ENCODE peak calls at places on chromosomes 3 and 15, in ten cellular contexts. One of them, this sample, is unnamed.

GRCh38 chr3:189630667-189631372 is 369 bp upstream of the TP63 start:
- DNase-seq in Calu3: no peak
- DNase-seq in posterior vena cava: no peak
- DNase-seq in H7: no peak
- DNase-seq in fibroblast of the aortic adventitia: no peak
- DNase-seq in T-helper 9 cell: no peak
- DNase-seq in choroid plexus epithelial cell: peak; percentile 44
- DNase-seq in activated CD4-positive, alpha-beta T cell treated with anti-CD3 and anti-CD28 coated beads, Interleukin-2, amount 50 U/mL, for 1 hour: no peak
- DNase-seq in globus pallidus: no peak
- DNase-seq in GM10248: peak; percentile 29
- DNase-seq in this sample: no peak

GRCh38 chr3:69925506-69925905 is 74.0 kb upstream of the SAMMSON start:
- DNase-seq in Calu3: no peak
- DNase-seq in posterior vena cava: no peak
- DNase-seq in H7: no peak
- DNase-seq in fibroblast of the aortic adventitia: peak; percentile 3
- DNase-seq in T-helper 9 cell: no peak
- DNase-seq in choroid plexus epithelial cell: peak; percentile 77
- DNase-seq in activated CD4-positive, alpha-beta T cell treated with anti-CD3 and anti-CD28 coated beads, Interleukin-2, amount 50 U/mL, for 1 hour: no peak
- DNase-seq in globus pallidus: no peak
- DNase-seq in GM10248: no peak
- DNase-seq in this sample: no peak

GRCh38 chr3:120555661-120556509 is 40.3 kb upstream of the NDUFB4 start:
- DNase-seq in Calu3: no peak
- DNase-seq in posterior vena cava: no peak
- DNase-seq in H7: no peak
- DNase-seq in fibroblast of the aortic adventitia: no peak
- DNase-seq in T-helper 9 cell: no peak
- DNase-seq in choroid plexus epithelial cell: no peak
- DNase-seq in activated CD4-positive, alpha-beta T cell treated with anti-CD3 and anti-CD28 coated beads, Interleukin-2, amount 50 U/mL, for 1 hour: no peak
- DNase-seq in globus pallidus: no peak
- DNase-seq in GM10248: no peak
- DNase-seq in this sample: no peak

GRCh38 chr15:92801774-92802464 is 98.2 kb upstream of the CHD2 start:
- DNase-seq in Calu3: peak; percentile 34
- DNase-seq in posterior vena cava: peak; percentile 88
- DNase-seq in H7: no peak
- DNase-seq in fibroblast of the aortic adventitia: peak; percentile 97
- DNase-seq in T-helper 9 cell: no peak
- DNase-seq in choroid plexus epithelial cell: peak; percentile 79
- DNase-seq in activated CD4-positive, alpha-beta T cell treated with anti-CD3 and anti-CD28 coated beads, Interleukin-2, amount 50 U/mL, for 1 hour: no peak
- DNase-seq in globus pallidus: no peak
- DNase-seq in GM10248: no peak
- DNase-seq in this sample: no peak

GRCh38 chr3:115108614-115109013 is 38.5 kb downstream of the ZBTB20 start:
- DNase-seq in Calu3: no peak
- DNase-seq in posterior vena cava: no peak
- DNase-seq in H7: no peak
- DNase-seq in fibroblast of the aortic adventitia: no peak
- DNase-seq in T-helper 9 cell: no peak
- DNase-seq in choroid plexus epithelial cell: no peak
- DNase-seq in activated CD4-positive, alpha-beta T cell treated with anti-CD3 and anti-CD28 coated beads, Interleukin-2, amount 50 U/mL, for 1 hour: no peak
- DNase-seq in globus pallidus: no peak
- DNase-seq in GM10248: no peak
- DNase-seq in this sample: no peak

GRCh38 chr3:116238863-116239262 is 206.4 kb downstream of the LSAMP start:
- DNase-seq in Calu3: no peak
- DNase-seq in posterior vena cava: no peak
- DNase-seq in H7: no peak
- DNase-seq in fibroblast of the aortic adventitia: no peak
- DNase-seq in T-helper 9 cell: no peak
- DNase-seq in choroid plexus epithelial cell: no peak
- DNase-seq in activated CD4-positive, alpha-beta T cell treated with anti-CD3 and anti-CD28 coated beads, Interleukin-2, amount 50 U/mL, for 1 hour: no peak
- DNase-seq in globus pallidus: no peak
- DNase-seq in GM10248: no peak
- DNase-seq in this sample: no peak

GRCh38 chr15:31297880-31298456 is 28.7 kb upstream of the KLF13 start:
- DNase-seq in Calu3: no peak
- DNase-seq in posterior vena cava: peak; percentile 42
- DNase-seq in H7: no peak
- DNase-seq in fibroblast of the aortic adventitia: no peak
- DNase-seq in T-helper 9 cell: no peak
- DNase-seq in choroid plexus epithelial cell: no peak
- DNase-seq in activated CD4-positive, alpha-beta T cell treated with anti-CD3 and anti-CD28 coated beads, Interleukin-2, amount 50 U/mL, for 1 hour: no peak
- DNase-seq in globus pallidus: no peak
- DNase-seq in GM10248: no peak
- DNase-seq in this sample: no peak

GRCh38 chr3:46913644-46914043 is 36.1 kb downstream of the PTH1R start:
- DNase-seq in Calu3: no peak
- DNase-seq in posterior vena cava: peak; percentile 20
- DNase-seq in H7: no peak
- DNase-seq in fibroblast of the aortic adventitia: peak; percentile 37
- DNase-seq in T-helper 9 cell: no peak
- DNase-seq in choroid plexus epithelial cell: peak; percentile 88
- DNase-seq in activated CD4-positive, alpha-beta T cell treated with anti-CD3 and anti-CD28 coated beads, Interleukin-2, amount 50 U/mL, for 1 hour: no peak
- DNase-seq in globus pallidus: no peak
- DNase-seq in GM10248: no peak
- DNase-seq in this sample: peak; percentile 88

GRCh38 chr3:57597973-57598351 is 818 bp upstream of the ARF4 start:
- DNase-seq in Calu3: no peak
- DNase-seq in posterior vena cava: no peak
- DNase-seq in H7: no peak
- DNase-seq in fibroblast of the aortic adventitia: no peak
- DNase-seq in T-helper 9 cell: peak; percentile 28
- DNase-seq in choroid plexus epithelial cell: no peak
- DNase-seq in activated CD4-positive, alpha-beta T cell treated with anti-CD3 and anti-CD28 coated beads, Interleukin-2, amount 50 U/mL, for 1 hour: peak; percentile 47
- DNase-seq in globus pallidus: no peak
- DNase-seq in GM10248: no peak
- DNase-seq in this sample: no peak

GRCh38 chr3:74624301-74624700 is 9.8 kb upstream of the CNTN3 start:
- DNase-seq in Calu3: no peak
- DNase-seq in posterior vena cava: no peak
- DNase-seq in H7: no peak
- DNase-seq in fibroblast of the aortic adventitia: peak; percentile 86
- DNase-seq in T-helper 9 cell: no peak
- DNase-seq in choroid plexus epithelial cell: peak; percentile 79
- DNase-seq in activated CD4-positive, alpha-beta T cell treated with anti-CD3 and anti-CD28 coated beads, Interleukin-2, amount 50 U/mL, for 1 hour: no peak
- DNase-seq in globus pallidus: no peak
- DNase-seq in GM10248: no peak
- DNase-seq in this sample: no peak

GRCh38 chr15:49814709-49815108 is 193.9 kb downstream of the DTWD1 start:
- DNase-seq in Calu3: no peak
- DNase-seq in posterior vena cava: no peak
- DNase-seq in H7: no peak
- DNase-seq in fibroblast of the aortic adventitia: no peak
- DNase-seq in T-helper 9 cell: no peak
- DNase-seq in choroid plexus epithelial cell: no peak
- DNase-seq in activated CD4-positive, alpha-beta T cell treated with anti-CD3 and anti-CD28 coated beads, Interleukin-2, amount 50 U/mL, for 1 hour: no peak
- DNase-seq in globus pallidus: no peak
- DNase-seq in GM10248: no peak
- DNase-seq in this sample: no peak

GRCh38 chr3:190972840-190973270 is 110.4 kb upstream of the GMNC start:
- DNase-seq in Calu3: no peak
- DNase-seq in posterior vena cava: no peak
- DNase-seq in H7: no peak
- DNase-seq in fibroblast of the aortic adventitia: no peak
- DNase-seq in T-helper 9 cell: no peak
- DNase-seq in choroid plexus epithelial cell: no peak
- DNase-seq in activated CD4-positive, alpha-beta T cell treated with anti-CD3 and anti-CD28 coated beads, Interleukin-2, amount 50 U/mL, for 1 hour: no peak
- DNase-seq in globus pallidus: no peak
- DNase-seq in GM10248: no peak
- DNase-seq in this sample: no peak

GRCh38 chr3:9826815-9827574 is 16.8 kb downstream of the RPUSD3 start:
- DNase-seq in Calu3: peak; percentile 43
- DNase-seq in posterior vena cava: peak; percentile 46
- DNase-seq in H7: peak; percentile 82
- DNase-seq in fibroblast of the aortic adventitia: no peak
- DNase-seq in T-helper 9 cell: no peak
- DNase-seq in choroid plexus epithelial cell: peak; percentile 37
- DNase-seq in activated CD4-positive, alpha-beta T cell treated with anti-CD3 and anti-CD28 coated beads, Interleukin-2, amount 50 U/mL, for 1 hour: no peak
- DNase-seq in globus pallidus: no peak
- DNase-seq in GM10248: no peak
- DNase-seq in this sample: peak; percentile 41

GRCh38 chr15:80875568-80875967 is 96.4 kb downstream of the CEMIP start:
- DNase-seq in Calu3: no peak
- DNase-seq in posterior vena cava: peak; percentile 86
- DNase-seq in H7: no peak
- DNase-seq in fibroblast of the aortic adventitia: peak; percentile 65
- DNase-seq in T-helper 9 cell: no peak
- DNase-seq in choroid plexus epithelial cell: no peak
- DNase-seq in activated CD4-positive, alpha-beta T cell treated with anti-CD3 and anti-CD28 coated beads, Interleukin-2, amount 50 U/mL, for 1 hour: no peak
- DNase-seq in globus pallidus: peak; percentile 70
- DNase-seq in GM10248: no peak
- DNase-seq in this sample: no peak

GRCh38 chr15:22794063-22794462 is 7.6 kb downstream of the NIPA1 start:
- DNase-seq in Calu3: no peak
- DNase-seq in posterior vena cava: no peak
- DNase-seq in H7: no peak
- DNase-seq in fibroblast of the aortic adventitia: no peak
- DNase-seq in T-helper 9 cell: no peak
- DNase-seq in choroid plexus epithelial cell: no peak
- DNase-seq in activated CD4-positive, alpha-beta T cell treated with anti-CD3 and anti-CD28 coated beads, Interleukin-2, amount 50 U/mL, for 1 hour: no peak
- DNase-seq in globus pallidus: no peak
- DNase-seq in GM10248: no peak
- DNase-seq in this sample: no peak

GRCh38 chr15:61951949-61952348 is 108.3 kb downstream of the VPS13C start:
- DNase-seq in Calu3: peak; percentile 7
- DNase-seq in posterior vena cava: no peak
- DNase-seq in H7: no peak
- DNase-seq in fibroblast of the aortic adventitia: no peak
- DNase-seq in T-helper 9 cell: no peak
- DNase-seq in choroid plexus epithelial cell: peak; percentile 58
- DNase-seq in activated CD4-positive, alpha-beta T cell treated with anti-CD3 and anti-CD28 coated beads, Interleukin-2, amount 50 U/mL, for 1 hour: no peak
- DNase-seq in globus pallidus: peak; percentile 9
- DNase-seq in GM10248: no peak
- DNase-seq in this sample: peak; percentile 57

GRCh38 chr15:35506272-35506870 is 39.6 kb downstream of the DPH6 start:
- DNase-seq in Calu3: no peak
- DNase-seq in posterior vena cava: no peak
- DNase-seq in H7: no peak
- DNase-seq in fibroblast of the aortic adventitia: no peak
- DNase-seq in T-helper 9 cell: no peak
- DNase-seq in choroid plexus epithelial cell: no peak
- DNase-seq in activated CD4-positive, alpha-beta T cell treated with anti-CD3 and anti-CD28 coated beads, Interleukin-2, amount 50 U/mL, for 1 hour: no peak
- DNase-seq in globus pallidus: no peak
- DNase-seq in GM10248: no peak
- DNase-seq in this sample: no peak

GRCh38 chr15:63501256-63502089 is 2.9 kb upstream of the USP3 start:
- DNase-seq in Calu3: peak; percentile 70
- DNase-seq in posterior vena cava: peak; percentile 96
- DNase-seq in H7: peak; percentile 74
- DNase-seq in fibroblast of the aortic adventitia: peak; percentile 98
- DNase-seq in T-helper 9 cell: peak; percentile 62
- DNase-seq in choroid plexus epithelial cell: peak; percentile 92
- DNase-seq in activated CD4-positive, alpha-beta T cell treated with anti-CD3 and anti-CD28 coated beads, Interleukin-2, amount 50 U/mL, for 1 hour: no peak
- DNase-seq in globus pallidus: peak; percentile 60
- DNase-seq in GM10248: no peak
- DNase-seq in this sample: peak; percentile 77

GRCh38 chr3:169350228-169350627 is 313.3 kb downstream of the MECOM start:
- DNase-seq in Calu3: no peak
- DNase-seq in posterior vena cava: no peak
- DNase-seq in H7: no peak
- DNase-seq in fibroblast of the aortic adventitia: no peak
- DNase-seq in T-helper 9 cell: no peak
- DNase-seq in choroid plexus epithelial cell: no peak
- DNase-seq in activated CD4-positive, alpha-beta T cell treated with anti-CD3 and anti-CD28 coated beads, Interleukin-2, amount 50 U/mL, for 1 hour: no peak
- DNase-seq in globus pallidus: no peak
- DNase-seq in GM10248: no peak
- DNase-seq in this sample: no peak

GRCh38 chr3:4271834-4272233 is 31.3 kb upstream of the SETMAR start:
- DNase-seq in Calu3: peak; percentile 6
- DNase-seq in posterior vena cava: no peak
- DNase-seq in H7: peak; percentile 52
- DNase-seq in fibroblast of the aortic adventitia: peak; percentile 39
- DNase-seq in T-helper 9 cell: no peak
- DNase-seq in choroid plexus epithelial cell: peak; percentile 68
- DNase-seq in activated CD4-positive, alpha-beta T cell treated with anti-CD3 and anti-CD28 coated beads, Interleukin-2, amount 50 U/mL, for 1 hour: no peak
- DNase-seq in globus pallidus: peak; percentile 31
- DNase-seq in GM10248: peak; percentile 17
- DNase-seq in this sample: peak; percentile 49

GRCh38 chr3:197082871-197083270 is 53.3 kb upstream of the MELTF start:
- DNase-seq in Calu3: no peak
- DNase-seq in posterior vena cava: no peak
- DNase-seq in H7: no peak
- DNase-seq in fibroblast of the aortic adventitia: peak; percentile 68
- DNase-seq in T-helper 9 cell: no peak
- DNase-seq in choroid plexus epithelial cell: peak; percentile 26
- DNase-seq in activated CD4-positive, alpha-beta T cell treated with anti-CD3 and anti-CD28 coated beads, Interleukin-2, amount 50 U/mL, for 1 hour: no peak
- DNase-seq in globus pallidus: no peak
- DNase-seq in GM10248: no peak
- DNase-seq in this sample: no peak

GRCh38 chr3:127000792-127001191 is 17.9 kb downstream of the PLXNA1 start:
- DNase-seq in Calu3: no peak
- DNase-seq in posterior vena cava: no peak
- DNase-seq in H7: no peak
- DNase-seq in fibroblast of the aortic adventitia: no peak
- DNase-seq in T-helper 9 cell: no peak
- DNase-seq in choroid plexus epithelial cell: no peak
- DNase-seq in activated CD4-positive, alpha-beta T cell treated with anti-CD3 and anti-CD28 coated beads, Interleukin-2, amount 50 U/mL, for 1 hour: no peak
- DNase-seq in globus pallidus: no peak
- DNase-seq in GM10248: no peak
- DNase-seq in this sample: no peak

GRCh38 chr3:127887321-127887720 is 27.7 kb upstream of the KBTBD12 start:
- DNase-seq in Calu3: no peak
- DNase-seq in posterior vena cava: no peak
- DNase-seq in H7: no peak
- DNase-seq in fibroblast of the aortic adventitia: no peak
- DNase-seq in T-helper 9 cell: no peak
- DNase-seq in choroid plexus epithelial cell: peak; percentile 47
- DNase-seq in activated CD4-positive, alpha-beta T cell treated with anti-CD3 and anti-CD28 coated beads, Interleukin-2, amount 50 U/mL, for 1 hour: no peak
- DNase-seq in globus pallidus: no peak
- DNase-seq in GM10248: no peak
- DNase-seq in this sample: no peak

GRCh38 chr15:95825672-95826387 is 504.7 kb upstream of the NR2F2 start:
- DNase-seq in Calu3: no peak
- DNase-seq in posterior vena cava: no peak
- DNase-seq in H7: no peak
- DNase-seq in fibroblast of the aortic adventitia: no peak
- DNase-seq in T-helper 9 cell: no peak
- DNase-seq in choroid plexus epithelial cell: peak; percentile 44
- DNase-seq in activated CD4-positive, alpha-beta T cell treated with anti-CD3 and anti-CD28 coated beads, Interleukin-2, amount 50 U/mL, for 1 hour: no peak
- DNase-seq in globus pallidus: no peak
- DNase-seq in GM10248: no peak
- DNase-seq in this sample: no peak

GRCh38 chr15:85504739-85505676 is 124.6 kb downstream of the AKAP13 start:
- DNase-seq in Calu3: peak; percentile 63
- DNase-seq in posterior vena cava: no peak
- DNase-seq in H7: no peak
- DNase-seq in fibroblast of the aortic adventitia: peak; percentile 83
- DNase-seq in T-helper 9 cell: peak; percentile 15
- DNase-seq in choroid plexus epithelial cell: peak; percentile 85
- DNase-seq in activated CD4-positive, alpha-beta T cell treated with anti-CD3 and anti-CD28 coated beads, Interleukin-2, amount 50 U/mL, for 1 hour: peak; percentile 27
- DNase-seq in globus pallidus: peak; percentile 43
- DNase-seq in GM10248: peak; percentile 32
- DNase-seq in this sample: peak; percentile 84

GRCh38 chr15:54839379-54839778 is 357.4 kb downstream of the RSL24D1 start:
- DNase-seq in Calu3: no peak
- DNase-seq in posterior vena cava: no peak
- DNase-seq in H7: no peak
- DNase-seq in fibroblast of the aortic adventitia: no peak
- DNase-seq in T-helper 9 cell: no peak
- DNase-seq in choroid plexus epithelial cell: no peak
- DNase-seq in activated CD4-positive, alpha-beta T cell treated with anti-CD3 and anti-CD28 coated beads, Interleukin-2, amount 50 U/mL, for 1 hour: no peak
- DNase-seq in globus pallidus: no peak
- DNase-seq in GM10248: no peak
- DNase-seq in this sample: no peak

GRCh38 chr3:189042832-189043231 is 128.9 kb upstream of the TPRG1 start:
- DNase-seq in Calu3: no peak
- DNase-seq in posterior vena cava: no peak
- DNase-seq in H7: no peak
- DNase-seq in fibroblast of the aortic adventitia: no peak
- DNase-seq in T-helper 9 cell: no peak
- DNase-seq in choroid plexus epithelial cell: no peak
- DNase-seq in activated CD4-positive, alpha-beta T cell treated with anti-CD3 and anti-CD28 coated beads, Interleukin-2, amount 50 U/mL, for 1 hour: no peak
- DNase-seq in globus pallidus: no peak
- DNase-seq in GM10248: no peak
- DNase-seq in this sample: no peak

GRCh38 chr3:43105224-43105596 is 669 bp downstream of the POMGNT2 start:
- DNase-seq in Calu3: peak; percentile 4
- DNase-seq in posterior vena cava: no peak
- DNase-seq in H7: peak; percentile 80
- DNase-seq in fibroblast of the aortic adventitia: no peak
- DNase-seq in T-helper 9 cell: no peak
- DNase-seq in choroid plexus epithelial cell: no peak
- DNase-seq in activated CD4-positive, alpha-beta T cell treated with anti-CD3 and anti-CD28 coated beads, Interleukin-2, amount 50 U/mL, for 1 hour: no peak
- DNase-seq in globus pallidus: no peak
- DNase-seq in GM10248: no peak
- DNase-seq in this sample: no peak